ENCODE peak calls at places on chromosome 11, in ten cellular contexts. Y is suprapubic skin, U is foreskin keratinocyte, C is fibroblast of pulmonary artery, V is pancreas, F is right lobe of liver, S is progenitor cell of endocrine pancreas, P is BE2C, R is kidney, T is heart left ventricle. D is an unnamed sample.

GRCh38 chr11:47609675-47610074 is 15.5 kb upstream of the C1QTNF4 start:
- DNase-seq in Y (peak; percentile 12), U (no peak), C (no peak), V (no peak), F (no peak), S (no peak), P (no peak), R (no peak), T (no peak), D (no peak)

GRCh38 chr11:70763606-70764005 is 365.3 kb downstream of the CTTN start:
- DNase-seq in Y (no peak), U (no peak), C (no peak), V (no peak), F (no peak), S (no peak), P (no peak), R (no peak), T (no peak), D (peak; percentile 2)

GRCh38 chr11:118002541-118003019 is 16.4 kb downstream of the IL10RA start:
- DNase-seq in Y (peak; percentile 56), U (no peak), C (peak; percentile 52), V (peak; percentile 23), F (peak; percentile 40), S (no peak), P (no peak), R (no peak), T (peak; percentile 82), D (no peak)

GRCh38 chr11:47213985-47214564 is 699 bp upstream of the DDB2 start:
- DNase-seq in Y (peak; percentile 97), U (peak; percentile 90), C (peak; percentile 80), V (peak; percentile 90), F (peak; percentile 96), S (peak; percentile 28), P (peak; percentile 75), R (peak; percentile 97), T (peak; percentile 92), D (peak; percentile 92)

GRCh38 chr11:125412509-125412908 is 83.6 kb downstream of the FEZ1 start:
- DNase-seq in Y (no peak), U (peak; percentile 77), C (no peak), V (no peak), F (no peak), S (no peak), P (no peak), R (peak; percentile 33), T (no peak), D (no peak)

GRCh38 chr11:122709042-122709760 is 53.7 kb downstream of the UBASH3B start:
- DNase-seq in Y (no peak), U (peak; percentile 68), C (peak; percentile 53), V (no peak), F (no peak), S (no peak), P (no peak), R (no peak), T (no peak), D (peak; percentile 70)

GRCh38 chr11:128269466-128269865 is 317.9 kb downstream of the ETS1 start:
- DNase-seq in Y (no peak), U (no peak), C (no peak), V (no peak), F (no peak), S (no peak), P (no peak), R (no peak), T (no peak), D (no peak)

GRCh38 chr11:95456704-95457491 is 225.9 kb upstream of the SESN3 start:
- DNase-seq in Y (no peak), U (no peak), C (peak; percentile 82), V (no peak), F (no peak), S (no peak), P (no peak), R (no peak), T (no peak), D (peak; percentile 41)

GRCh38 chr11:10692716-10693115 is 839 bp downstream of the IRAG1 start:
- DNase-seq in Y (no peak), U (no peak), C (no peak), V (no peak), F (no peak), S (no peak), P (no peak), R (no peak), T (no peak), D (no peak)

GRCh38 chr11:66082936-66083698 is 13.0 kb downstream of the PACS1 start:
- DNase-seq in Y (no peak), U (no peak), C (no peak), V (peak; percentile 48), F (peak; percentile 19), S (no peak), P (peak; percentile 80), R (no peak), T (no peak), D (peak; percentile 53)

GRCh38 chr11:18384157-18384641 is 10.2 kb upstream of the LDHA start:
- DNase-seq in Y (peak; percentile 87), U (no peak), C (peak; percentile 91), V (peak; percentile 67), F (peak; percentile 90), S (no peak), P (peak; percentile 58), R (peak; percentile 82), T (peak; percentile 54), D (peak; percentile 94)

GRCh38 chr11:33227578-33228261 is 29.5 kb upstream of the HIPK3 start:
- DNase-seq in Y (no peak), U (no peak), C (peak; percentile 87), V (no peak), F (no peak), S (no peak), P (no peak), R (no peak), T (no peak), D (peak; percentile 72)

GRCh38 chr11:34331329-34331728 is 26.5 kb downstream of the ABTB2 start:
- DNase-seq in Y (no peak), U (no peak), C (peak; percentile 78), V (no peak), F (no peak), S (no peak), P (no peak), R (no peak), T (no peak), D (peak; percentile 80)

GRCh38 chr11:62370743-62371440 is 33.6 kb downstream of the ASRGL1 start:
- DNase-seq in Y (no peak), U (no peak), C (no peak), V (peak; percentile 36), F (no peak), S (no peak), P (no peak), R (no peak), T (no peak), D (no peak)

GRCh38 chr11:43868852-43869567 is 11.6 kb upstream of the ALKBH3 start:
- DNase-seq in Y (no peak), U (peak; percentile 67), C (peak; percentile 92), V (no peak), F (peak; percentile 52), S (no peak), P (no peak), R (no peak), T (no peak), D (peak; percentile 72)

GRCh38 chr11:33533668-33534067 is 167.0 kb downstream of the C11orf91 start:
- DNase-seq in Y (no peak), U (peak; percentile 45), C (peak; percentile 78), V (no peak), F (no peak), S (no peak), P (no peak), R (no peak), T (no peak), D (peak; percentile 86)

GRCh38 chr11:6594142-6594768 is 9.2 kb downstream of the RRP8 start:
- DNase-seq in Y (no peak), U (no peak), C (no peak), V (no peak), F (no peak), S (no peak), P (no peak), R (no peak), T (no peak), D (no peak)

GRCh38 chr11:3021125-3021524 is 29.0 kb upstream of the NAP1L4 start:
- DNase-seq in Y (no peak), U (peak; percentile 25), C (peak; percentile 38), V (peak; percentile 57), F (peak; percentile 91), S (peak; percentile 43), P (peak; percentile 36), R (peak; percentile 54), T (no peak), D (peak; percentile 14)
- TF ChIP-seq CTCF in Y (no peak), U (peak; percentile 74), C (peak; percentile 55), V (peak; percentile 62), F (peak; percentile 57), S (peak; percentile 73), P (peak; percentile 63), R (peak; percentile 77), T (peak; percentile 59), D (peak; percentile 55)

GRCh38 chr11:3866206-3866605 is 10.7 kb downstream of the STIM1 start:
- DNase-seq in Y (no peak), U (no peak), C (peak; percentile 27), V (no peak), F (peak; percentile 74), S (no peak), P (no peak), R (no peak), T (peak; percentile 34), D (no peak)
- TF ChIP-seq CTCF in Y (no peak), U (no peak), C (no peak), V (no peak), F (peak; percentile 5), S (no peak), P (no peak), R (no peak), T (no peak), D (no peak)

GRCh38 chr11:84775503-84775902 is 851.6 kb downstream of the DLG2 start:
- DNase-seq in Y (no peak), U (no peak), C (no peak), V (no peak), F (no peak), S (no peak), P (no peak), R (no peak), T (no peak), D (no peak)

GRCh38 chr11:84780689-84781293 is 846.4 kb downstream of the DLG2 start:
- DNase-seq in Y (no peak), U (peak; percentile 48), C (peak; percentile 21), V (no peak), F (no peak), S (no peak), P (no peak), R (no peak), T (no peak), D (peak; percentile 38)
- TF ChIP-seq CTCF in Y (no peak), U (peak; percentile 66), C (peak; percentile 51), V (no peak), F (peak; percentile 33), S (peak; percentile 60), P (peak; percentile 54), R (peak; percentile 35), T (peak; percentile 38), D (peak; percentile 61)

DNA sequence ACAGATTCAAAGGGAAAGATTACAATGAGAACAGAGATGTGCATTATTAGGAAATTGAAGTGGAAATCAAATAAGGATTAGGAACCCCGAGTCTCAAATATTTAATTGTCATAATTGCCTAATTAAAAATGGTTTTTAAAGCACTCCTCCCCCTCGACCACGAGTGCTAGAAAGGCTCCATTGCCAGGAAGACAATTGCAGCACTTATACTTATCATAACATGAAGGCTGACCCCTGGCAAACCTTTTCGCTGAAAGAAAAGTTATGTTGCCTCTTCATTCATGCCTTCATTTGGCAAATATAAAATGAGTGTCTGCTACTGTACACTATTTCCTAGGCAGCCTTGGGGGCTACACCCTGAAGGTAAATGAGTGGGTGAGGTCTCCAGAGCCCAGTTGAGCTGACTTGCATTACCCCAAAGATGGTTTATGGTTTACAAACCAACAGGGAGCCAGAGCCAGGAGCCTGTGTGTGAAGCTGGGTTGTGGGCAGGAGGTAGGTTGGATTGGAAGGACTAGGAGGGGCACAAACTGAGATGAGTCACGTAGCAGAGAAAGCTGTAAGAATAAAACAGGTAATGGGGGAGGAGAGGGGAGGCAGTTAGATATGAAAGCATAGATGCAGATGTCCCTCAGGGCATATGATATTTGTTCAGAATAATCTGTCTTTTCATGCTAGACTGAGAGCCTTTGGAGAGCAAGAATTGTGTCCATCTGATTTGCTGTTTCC is 175.4 kb upstream of the BDNF start:
- DNase-seq in Y (no peak), U (peak; percentile 51), C (peak; percentile 13), V (no peak), F (no peak), S (no peak), P (no peak), R (no peak), T (no peak), D (no peak)
- TF ChIP-seq CTCF in Y (no peak), U (no peak), C (no peak), V (no peak), F (no peak), S (no peak), P (no peak), R (no peak), T (no peak), D (no peak)

D was measured in fibroblast of the aortic adventitia.